ENCODE peak calls at places on chromosomes 11 and 22, in six cellular contexts. One of them, this sample, is unnamed.

GRCh38 chr11:24357620-24358386 is 139.1 kb upstream of the LUZP2 start:
- DNase-seq in lower leg skin: no peak
- DNase-seq in heart right ventricle: no peak
- DNase-seq in endothelial cell: no peak
- DNase-seq in fibroblast of pulmonary artery: no peak
- DNase-seq in neural progenitor cell: no peak
- DNase-seq in this sample: no peak

GRCh38 chr11:72724851-72725730 is 27.1 kb downstream of the ARAP1 start:
- DNase-seq in lower leg skin: peak; percentile 65
- DNase-seq in heart right ventricle: peak; percentile 78
- DNase-seq in endothelial cell: peak; percentile 79
- DNase-seq in fibroblast of pulmonary artery: peak; percentile 91
- DNase-seq in neural progenitor cell: peak; percentile 89
- DNase-seq in this sample: peak; percentile 57

GRCh38 chr11:69352715-69353325 is 58.9 kb downstream of the MYEOV start:
- DNase-seq in lower leg skin: peak; percentile 6
- DNase-seq in heart right ventricle: no peak
- DNase-seq in endothelial cell: no peak
- DNase-seq in fibroblast of pulmonary artery: peak; percentile 84
- DNase-seq in neural progenitor cell: no peak
- DNase-seq in this sample: peak; percentile 75

GRCh38 chr22:39472570-39473556 is 16.1 kb downstream of the MGAT3 start:
- DNase-seq in lower leg skin: no peak
- DNase-seq in heart right ventricle: no peak
- DNase-seq in endothelial cell: no peak
- DNase-seq in fibroblast of pulmonary artery: peak; percentile 58
- DNase-seq in neural progenitor cell: no peak
- DNase-seq in this sample: no peak

GRCh38 chr11:86910592-86910991 is 44.6 kb downstream of the FZD4 start:
- DNase-seq in lower leg skin: no peak
- DNase-seq in heart right ventricle: no peak
- DNase-seq in endothelial cell: no peak
- DNase-seq in fibroblast of pulmonary artery: no peak
- DNase-seq in neural progenitor cell: no peak
- DNase-seq in this sample: no peak

GRCh38 chr11:124762624-124763155 is 600 bp upstream of the ESAM start:
- DNase-seq in lower leg skin: no peak
- DNase-seq in heart right ventricle: no peak
- DNase-seq in endothelial cell: peak; percentile 64
- DNase-seq in fibroblast of pulmonary artery: no peak
- DNase-seq in neural progenitor cell: peak; percentile 67
- DNase-seq in this sample: no peak

GRCh38 chr22:45469573-45470383 is 32.9 kb upstream of the FBLN1 start:
- DNase-seq in lower leg skin: no peak
- DNase-seq in heart right ventricle: no peak
- DNase-seq in endothelial cell: no peak
- DNase-seq in fibroblast of pulmonary artery: no peak
- DNase-seq in neural progenitor cell: no peak
- DNase-seq in this sample: no peak

GRCh38 chr11:12289667-12290476 is 87.5 kb upstream of the PARVA start:
- DNase-seq in lower leg skin: peak; percentile 11
- DNase-seq in heart right ventricle: no peak
- DNase-seq in endothelial cell: no peak
- DNase-seq in fibroblast of pulmonary artery: no peak
- DNase-seq in neural progenitor cell: no peak
- DNase-seq in this sample: no peak

GRCh38 chr11:11592146-11592684 is 29.6 kb downstream of the GALNT18 start:
- DNase-seq in lower leg skin: no peak
- DNase-seq in heart right ventricle: no peak
- DNase-seq in endothelial cell: no peak
- DNase-seq in fibroblast of pulmonary artery: no peak
- DNase-seq in neural progenitor cell: no peak
- DNase-seq in this sample: no peak

GRCh38 chr22:45878051-45878764 is 98.8 kb downstream of the WNT7B start:
- DNase-seq in lower leg skin: no peak
- DNase-seq in heart right ventricle: no peak
- DNase-seq in endothelial cell: no peak
- DNase-seq in fibroblast of pulmonary artery: no peak
- DNase-seq in neural progenitor cell: peak; percentile 75
- DNase-seq in this sample: no peak

GRCh38 chr11:78039919-78040671 is 17.0 kb upstream of the KCTD14 start:
- DNase-seq in lower leg skin: peak; percentile 35
- DNase-seq in heart right ventricle: peak; percentile 59
- DNase-seq in endothelial cell: peak; percentile 33
- DNase-seq in fibroblast of pulmonary artery: peak; percentile 90
- DNase-seq in neural progenitor cell: no peak
- DNase-seq in this sample: peak; percentile 54

GRCh38 chr22:47966316-47966715 is 1203.9 kb downstream of the TBC1D22A start:
- DNase-seq in lower leg skin: no peak
- DNase-seq in heart right ventricle: no peak
- DNase-seq in endothelial cell: no peak
- DNase-seq in fibroblast of pulmonary artery: no peak
- DNase-seq in neural progenitor cell: no peak
- DNase-seq in this sample: no peak

GRCh38 chr11:17649261-17649660 is 70.1 kb upstream of the MYOD1 start:
- DNase-seq in lower leg skin: no peak
- DNase-seq in heart right ventricle: no peak
- DNase-seq in endothelial cell: no peak
- DNase-seq in fibroblast of pulmonary artery: no peak
- DNase-seq in neural progenitor cell: no peak
- DNase-seq in this sample: no peak

GRCh38 chr11:118012083-118012669 is 26.0 kb downstream of the IL10RA start:
- DNase-seq in lower leg skin: no peak
- DNase-seq in heart right ventricle: no peak
- DNase-seq in endothelial cell: no peak
- DNase-seq in fibroblast of pulmonary artery: no peak
- DNase-seq in neural progenitor cell: no peak
- DNase-seq in this sample: no peak

GRCh38 chr11:117091753-117092477 is 6.3 kb downstream of the SIK3 start:
- DNase-seq in lower leg skin: no peak
- DNase-seq in heart right ventricle: no peak
- DNase-seq in endothelial cell: no peak
- DNase-seq in fibroblast of pulmonary artery: no peak
- DNase-seq in neural progenitor cell: no peak
- DNase-seq in this sample: no peak

GRCh38 chr22:24553597-24554315 is 1.2 kb downstream of the GUCD1 start:
- DNase-seq in lower leg skin: peak; percentile 19
- DNase-seq in heart right ventricle: peak; percentile 33
- DNase-seq in endothelial cell: no peak
- DNase-seq in fibroblast of pulmonary artery: no peak
- DNase-seq in neural progenitor cell: peak; percentile 5
- DNase-seq in this sample: no peak

GRCh38 chr11:120121914-120122473 is 15.9 kb downstream of the TRIM29 start:
- DNase-seq in lower leg skin: no peak
- DNase-seq in heart right ventricle: no peak
- DNase-seq in endothelial cell: no peak
- DNase-seq in fibroblast of pulmonary artery: no peak
- DNase-seq in neural progenitor cell: peak; percentile 33
- DNase-seq in this sample: no peak

GRCh38 chr22:33101550-33101949 is 43.4 kb upstream of the SYN3 start:
- DNase-seq in lower leg skin: no peak
- DNase-seq in heart right ventricle: no peak
- DNase-seq in endothelial cell: no peak
- DNase-seq in fibroblast of pulmonary artery: no peak
- DNase-seq in neural progenitor cell: no peak
- DNase-seq in this sample: no peak

GRCh38 chr11:65017927-65018326 is 4.0 kb downstream of the ARL2 start:
- DNase-seq in lower leg skin: no peak
- DNase-seq in heart right ventricle: no peak
- DNase-seq in endothelial cell: no peak
- DNase-seq in fibroblast of pulmonary artery: no peak
- DNase-seq in neural progenitor cell: no peak
- DNase-seq in this sample: no peak

GRCh38 chr11:65014146-65014960 is at the start of gene ARL2:
- DNase-seq in lower leg skin: peak; percentile 80
- DNase-seq in heart right ventricle: peak; percentile 43
- DNase-seq in endothelial cell: no peak
- DNase-seq in fibroblast of pulmonary artery: peak; percentile 21
- DNase-seq in neural progenitor cell: no peak
- DNase-seq in this sample: no peak

GRCh38 chr11:65019824-65020223 is 5.9 kb downstream of the ARL2 start:
- DNase-seq in lower leg skin: no peak
- DNase-seq in heart right ventricle: no peak
- DNase-seq in endothelial cell: no peak
- DNase-seq in fibroblast of pulmonary artery: no peak
- DNase-seq in neural progenitor cell: no peak
- DNase-seq in this sample: no peak

GRCh38 chr11:65013692-65014145 is 241 bp upstream of the ARL2 start:
- DNase-seq in lower leg skin: no peak
- DNase-seq in heart right ventricle: peak; percentile 94
- DNase-seq in endothelial cell: peak; percentile 93
- DNase-seq in fibroblast of pulmonary artery: peak; percentile 89
- DNase-seq in neural progenitor cell: peak; percentile 98
- DNase-seq in this sample: peak; percentile 71

DNA sequence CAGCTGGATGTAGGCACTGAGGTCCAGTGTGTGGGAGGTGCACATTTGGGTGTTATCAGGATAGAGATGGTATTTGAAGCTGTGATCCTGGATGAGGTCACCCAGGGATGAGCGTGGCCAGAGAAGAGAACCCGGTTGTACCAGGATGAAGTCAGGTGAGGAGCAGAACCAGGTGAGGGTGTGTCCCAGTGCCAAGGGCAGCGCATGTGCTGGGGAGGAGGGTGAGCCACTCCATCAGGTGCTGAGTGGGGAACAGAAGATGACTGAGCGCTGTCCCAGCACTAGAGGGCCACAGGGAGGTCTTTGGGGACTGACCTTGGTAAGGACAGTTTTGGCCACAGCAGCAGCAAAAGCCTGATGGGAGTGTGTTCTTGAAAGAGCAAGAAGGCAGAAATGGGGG is 2.7 kb downstream of the ARL2 start:
- DNase-seq in lower leg skin: no peak
- DNase-seq in heart right ventricle: no peak
- DNase-seq in endothelial cell: no peak
- DNase-seq in fibroblast of pulmonary artery: no peak
- DNase-seq in neural progenitor cell: no peak
- DNase-seq in this sample: no peak
- TF ChIP-seq CTCF in lower leg skin: no peak
- TF ChIP-seq CTCF in heart right ventricle: no peak
- TF ChIP-seq CTCF in endothelial cell: no peak
- TF ChIP-seq CTCF in fibroblast of pulmonary artery: no peak
- TF ChIP-seq CTCF in neural progenitor cell: no peak
- TF ChIP-seq CTCF in this sample: no peak

DNA sequence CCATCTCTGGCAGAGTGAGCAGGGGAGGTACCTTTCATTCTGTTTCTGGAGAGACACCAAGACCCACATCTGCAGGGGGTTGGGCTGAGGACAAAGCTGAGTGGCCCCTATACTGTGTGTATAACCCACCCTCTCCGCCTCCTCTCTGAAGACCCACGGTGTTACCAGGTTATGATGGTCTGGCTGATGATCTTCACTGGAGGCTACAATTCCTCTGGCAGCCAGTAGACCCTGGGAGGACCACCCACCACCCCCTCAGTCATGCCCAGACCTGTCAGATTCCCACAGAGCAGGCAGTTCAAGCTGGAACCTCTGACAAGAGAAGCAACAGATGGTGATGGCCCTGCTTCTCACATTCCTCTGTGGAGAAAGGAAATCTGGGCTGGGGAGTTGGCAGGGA is 11.4 kb upstream of the KCNJ1 start:
- DNase-seq in lower leg skin: no peak
- DNase-seq in heart right ventricle: no peak
- DNase-seq in endothelial cell: no peak
- DNase-seq in fibroblast of pulmonary artery: no peak
- DNase-seq in neural progenitor cell: no peak
- DNase-seq in this sample: no peak
- TF ChIP-seq CTCF in lower leg skin: no peak
- TF ChIP-seq CTCF in heart right ventricle: no peak
- TF ChIP-seq CTCF in endothelial cell: no peak
- TF ChIP-seq CTCF in fibroblast of pulmonary artery: no peak
- TF ChIP-seq CTCF in neural progenitor cell: no peak
- TF ChIP-seq CTCF in this sample: no peak

GRCh38 chr11:46304605-46305004 is 27.1 kb downstream of the CREB3L1 start:
- DNase-seq in lower leg skin: no peak
- DNase-seq in heart right ventricle: no peak
- DNase-seq in endothelial cell: no peak
- DNase-seq in fibroblast of pulmonary artery: no peak
- DNase-seq in neural progenitor cell: no peak
- DNase-seq in this sample: no peak

GRCh38 chr11:46306296-46306853 is 28.9 kb downstream of the CREB3L1 start:
- DNase-seq in lower leg skin: no peak
- DNase-seq in heart right ventricle: no peak
- DNase-seq in endothelial cell: no peak
- DNase-seq in fibroblast of pulmonary artery: no peak
- DNase-seq in neural progenitor cell: no peak
- DNase-seq in this sample: no peak

GRCh38 chr11:46302866-46303265 is 25.4 kb downstream of the CREB3L1 start:
- DNase-seq in lower leg skin: no peak
- DNase-seq in heart right ventricle: no peak
- DNase-seq in endothelial cell: no peak
- DNase-seq in fibroblast of pulmonary artery: no peak
- DNase-seq in neural progenitor cell: no peak
- DNase-seq in this sample: no peak

GRCh38 chr11:46307369-46307768 is 29.9 kb downstream of the CREB3L1 start:
- DNase-seq in lower leg skin: no peak
- DNase-seq in heart right ventricle: no peak
- DNase-seq in endothelial cell: no peak
- DNase-seq in fibroblast of pulmonary artery: no peak
- DNase-seq in neural progenitor cell: no peak
- DNase-seq in this sample: no peak

GRCh38 chr11:46305295-46305694 is 27.8 kb downstream of the CREB3L1 start:
- DNase-seq in lower leg skin: no peak
- DNase-seq in heart right ventricle: no peak
- DNase-seq in endothelial cell: no peak
- DNase-seq in fibroblast of pulmonary artery: peak; percentile 78
- DNase-seq in neural progenitor cell: no peak
- DNase-seq in this sample: no peak
- TF ChIP-seq CTCF in lower leg skin: no peak
- TF ChIP-seq CTCF in heart right ventricle: peak; percentile 6
- TF ChIP-seq CTCF in endothelial cell: no peak
- TF ChIP-seq CTCF in fibroblast of pulmonary artery: peak; percentile 44
- TF ChIP-seq CTCF in neural progenitor cell: no peak
- TF ChIP-seq CTCF in this sample: no peak

DNA sequence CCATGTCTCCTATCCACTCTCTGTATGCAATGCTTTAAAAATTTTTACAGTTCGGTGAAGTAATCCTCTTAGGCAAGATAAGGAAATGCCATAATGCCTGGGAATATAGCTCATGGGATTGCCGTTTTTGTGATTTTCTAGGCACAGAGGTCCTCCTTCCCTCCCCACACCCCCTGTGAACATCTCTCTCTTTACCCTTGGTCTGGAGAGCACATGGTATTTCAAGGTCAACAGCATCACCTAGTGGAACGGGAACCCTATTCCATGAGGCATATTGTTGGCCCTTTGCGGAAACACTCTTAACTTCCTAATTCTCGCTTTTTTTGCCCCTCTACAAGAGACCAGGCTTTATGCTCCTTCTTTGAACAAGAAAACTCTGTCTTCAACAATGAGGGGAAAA is 8.8 kb downstream of the NXPE4 start:
- DNase-seq in lower leg skin: no peak
- DNase-seq in heart right ventricle: no peak
- DNase-seq in endothelial cell: no peak
- DNase-seq in fibroblast of pulmonary artery: peak; percentile 29
- DNase-seq in neural progenitor cell: no peak
- DNase-seq in this sample: no peak
- TF ChIP-seq CTCF in lower leg skin: no peak
- TF ChIP-seq CTCF in heart right ventricle: no peak
- TF ChIP-seq CTCF in endothelial cell: no peak
- TF ChIP-seq CTCF in fibroblast of pulmonary artery: peak; percentile 31
- TF ChIP-seq CTCF in neural progenitor cell: no peak
- TF ChIP-seq CTCF in this sample: peak; percentile 19

This sample was measured in AG09319.